ENCODE peak calls at places on chromosome 22, in six cellular contexts. C is endothelial cell of umbilical vein, O is GM12892, T is A549, U is lower leg skin, X is prostate gland. W is an unnamed sample.

GRCh38 chr22:27801616-27802388 is at the start of gene MN1:
- DNase-seq in C (peak), O (peak), T (peak), U (no peak), X (no peak), W (no peak)

GRCh38 chr22:45420011-45420410 is 6.5 kb downstream of the RIBC2 start:
- DNase-seq in C (no peak), O (no peak), T (no peak), U (no peak), X (no peak), W (no peak)

GRCh38 chr22:44729391-44730012 is 22.9 kb upstream of the ARHGAP8 start:
- DNase-seq in C (peak), O (no peak), T (no peak), U (no peak), X (no peak), W (no peak)

GRCh38 chr22:46825145-46825544 is 62.7 kb downstream of the TBC1D22A start:
- DNase-seq in C (no peak), O (no peak), T (no peak), U (no peak), X (no peak), W (no peak)

GRCh38 chr22:31173386-31174145 is 13.6 kb downstream of the RNF185 start:
- DNase-seq in C (peak), O (no peak), T (peak), U (no peak), X (no peak), W (no peak)

GRCh38 chr22:23180893-23181762 is 819 bp downstream of the BCR start:
- DNase-seq in C (peak), O (no peak), T (peak), U (no peak), X (no peak), W (no peak)

GRCh38 chr22:47157486-47158270 is 395.2 kb downstream of the TBC1D22A start:
- DNase-seq in C (no peak), O (no peak), T (no peak), U (no peak), X (no peak), W (no peak)

GRCh38 chr22:30502153-30502552 is 3.3 kb downstream of the SEC14L4 start:
- DNase-seq in C (no peak), O (no peak), T (no peak), U (no peak), X (no peak), W (no peak)

GRCh38 chr22:37045958-37046357 is 5.6 kb upstream of the KCTD17 start:
- DNase-seq in C (peak), O (no peak), T (peak), U (no peak), X (no peak), W (peak)

GRCh38 chr22:42080287-42080686 is 787 bp downstream of the SMDT1 start:
- DNase-seq in C (peak), O (no peak), T (peak), U (no peak), X (peak), W (no peak)

GRCh38 chr22:36204641-36205032 is 3.0 kb upstream of the APOL4 start:
- DNase-seq in C (no peak), O (no peak), T (no peak), U (no peak), X (no peak), W (peak)

GRCh38 chr22:44588348-44588747 is 90.3 kb upstream of the RTL6 start:
- DNase-seq in C (no peak), O (no peak), T (no peak), U (no peak), X (no peak), W (no peak)

GRCh38 chr22:42717197-42717967 is 3.3 kb downstream of the A4GALT start:
- DNase-seq in C (no peak), O (no peak), T (peak), U (no peak), X (no peak), W (peak)

GRCh38 chr22:24952837-24953293 is 349 bp downstream of the KIAA1671 start:
- DNase-seq in C (peak), O (no peak), T (peak), U (peak), X (peak), W (no peak)

GRCh38 chr22:36727110-36727509 is 23.6 kb upstream of the CACNG2 start:
- DNase-seq in C (no peak), O (no peak), T (no peak), U (no peak), X (no peak), W (no peak)

GRCh38 chr22:20514658-20515406 is 7.4 kb downstream of the MED15 start:
- DNase-seq in C (no peak), O (no peak), T (peak), U (peak), X (no peak), W (no peak)

GRCh38 chr22:43185860-43186261 is 1.1 kb downstream of the TTLL12 start:
- DNase-seq in C (peak), O (no peak), T (no peak), U (peak), X (peak), W (peak)

GRCh38 chr22:46796566-46797195 is 34.2 kb downstream of the TBC1D22A start:
- DNase-seq in C (no peak), O (no peak), T (no peak), U (no peak), X (no peak), W (no peak)

GRCh38 chr22:17705565-17706450 is 67.3 kb downstream of the BCL2L13 start:
- DNase-seq in C (no peak), O (no peak), T (no peak), U (no peak), X (no peak), W (no peak)

GRCh38 chr22:22756109-22756508 is 111.7 kb downstream of the GGTLC2 start:
- DNase-seq in C (no peak), O (no peak), T (no peak), U (no peak), X (no peak), W (no peak)

GRCh38 chr22:43157874-43158546 is 6.7 kb downstream of the TSPO start:
- DNase-seq in C (no peak), O (no peak), T (no peak), U (no peak), X (no peak), W (no peak)

GRCh38 chr22:36305813-36306212 is 52.9 kb downstream of the APOL1 start:
- DNase-seq in C (no peak), O (no peak), T (no peak), U (no peak), X (no peak), W (no peak)

GRCh38 chr22:31229402-31230140 is 17.5 kb downstream of the LIMK2 start:
- DNase-seq in C (peak), O (no peak), T (no peak), U (peak), X (peak), W (peak)

GRCh38 chr22:40603088-40603605 is 33.4 kb downstream of the MRTFA start:
- DNase-seq in C (peak), O (no peak), T (peak), U (no peak), X (no peak), W (no peak)

GRCh38 chr22:32338757-32339156 is 18.9 kb upstream of the RFPL3 start:
- DNase-seq in C (no peak), O (no peak), T (no peak), U (no peak), X (no peak), W (no peak)

GRCh38 chr22:37015587-37015878 is 3.7 kb downstream of the TST start:
- DNase-seq in C (no peak), O (no peak), T (no peak), U (no peak), X (no peak), W (no peak)

GRCh38 chr22:44862281-44862680 is 109.9 kb downstream of the ARHGAP8 start:
- DNase-seq in C (no peak), O (no peak), T (no peak), U (no peak), X (no peak), W (no peak)

DNA sequence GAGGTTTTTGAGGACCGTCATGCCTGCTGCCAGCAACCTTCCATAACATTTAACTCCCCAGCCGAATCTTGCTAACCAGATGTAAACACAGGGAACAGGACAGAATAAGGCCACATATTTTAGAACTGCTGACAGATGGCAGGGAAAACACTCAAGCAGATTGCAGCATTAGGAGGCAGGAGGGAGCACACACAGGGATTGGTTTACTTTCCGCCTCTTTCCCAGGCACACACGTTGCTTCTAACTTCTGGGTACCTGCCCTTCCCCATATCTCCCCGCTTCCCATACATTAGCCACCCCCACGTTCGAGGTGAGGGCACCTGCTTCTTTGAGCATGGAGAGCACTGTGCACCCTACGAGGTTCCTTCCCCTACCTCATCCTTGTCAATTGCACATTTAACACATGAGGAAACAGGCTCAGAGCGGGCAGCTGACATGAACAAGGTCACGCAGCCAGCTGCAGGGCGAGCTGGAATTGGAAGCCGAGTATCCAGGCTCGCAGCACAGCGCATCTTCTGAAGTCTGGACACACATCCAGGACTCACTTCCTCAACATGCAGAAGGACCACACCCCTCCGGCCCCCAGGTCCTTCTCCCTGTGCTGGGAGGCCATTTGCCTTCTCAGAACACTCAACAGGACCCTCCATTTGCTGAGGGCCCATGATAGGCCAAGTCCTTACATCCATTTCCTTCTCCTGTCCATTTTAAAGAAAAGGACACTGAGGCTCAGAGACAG is 18.7 kb downstream of the ASPHD2 start:
- DNase-seq in C (no peak), O (no peak), T (no peak), U (no peak), X (no peak), W (no peak)
- TF ChIP-seq POLR2A in C (no peak), O (no peak), T (no peak), U (no peak), X (no peak), W (no peak)

DNA sequence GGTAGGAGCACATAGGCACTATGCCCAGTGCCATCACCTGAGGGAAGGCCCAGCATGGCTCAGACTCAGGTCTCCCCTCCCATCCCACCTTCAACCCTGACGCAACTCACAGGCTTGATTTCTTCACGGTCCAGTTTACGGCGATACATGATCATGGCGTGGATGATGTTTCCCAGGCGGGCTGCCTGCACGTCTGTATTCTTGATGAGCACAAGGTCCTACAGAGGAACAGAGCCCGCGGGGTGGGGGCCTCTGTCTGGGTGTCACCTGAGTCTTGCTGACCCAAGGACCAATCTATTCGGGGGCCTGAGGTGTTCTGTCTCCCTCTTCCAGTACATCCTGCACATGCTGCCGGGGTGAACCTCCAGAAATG is 3.9 kb downstream of the CPT1B start:
- DNase-seq in C (no peak), O (no peak), T (no peak), U (no peak), X (no peak), W (no peak)
- TF ChIP-seq POLR2A in C (no peak), O (no peak), T (no peak), U (no peak), X (no peak), W (no peak)

DNA sequence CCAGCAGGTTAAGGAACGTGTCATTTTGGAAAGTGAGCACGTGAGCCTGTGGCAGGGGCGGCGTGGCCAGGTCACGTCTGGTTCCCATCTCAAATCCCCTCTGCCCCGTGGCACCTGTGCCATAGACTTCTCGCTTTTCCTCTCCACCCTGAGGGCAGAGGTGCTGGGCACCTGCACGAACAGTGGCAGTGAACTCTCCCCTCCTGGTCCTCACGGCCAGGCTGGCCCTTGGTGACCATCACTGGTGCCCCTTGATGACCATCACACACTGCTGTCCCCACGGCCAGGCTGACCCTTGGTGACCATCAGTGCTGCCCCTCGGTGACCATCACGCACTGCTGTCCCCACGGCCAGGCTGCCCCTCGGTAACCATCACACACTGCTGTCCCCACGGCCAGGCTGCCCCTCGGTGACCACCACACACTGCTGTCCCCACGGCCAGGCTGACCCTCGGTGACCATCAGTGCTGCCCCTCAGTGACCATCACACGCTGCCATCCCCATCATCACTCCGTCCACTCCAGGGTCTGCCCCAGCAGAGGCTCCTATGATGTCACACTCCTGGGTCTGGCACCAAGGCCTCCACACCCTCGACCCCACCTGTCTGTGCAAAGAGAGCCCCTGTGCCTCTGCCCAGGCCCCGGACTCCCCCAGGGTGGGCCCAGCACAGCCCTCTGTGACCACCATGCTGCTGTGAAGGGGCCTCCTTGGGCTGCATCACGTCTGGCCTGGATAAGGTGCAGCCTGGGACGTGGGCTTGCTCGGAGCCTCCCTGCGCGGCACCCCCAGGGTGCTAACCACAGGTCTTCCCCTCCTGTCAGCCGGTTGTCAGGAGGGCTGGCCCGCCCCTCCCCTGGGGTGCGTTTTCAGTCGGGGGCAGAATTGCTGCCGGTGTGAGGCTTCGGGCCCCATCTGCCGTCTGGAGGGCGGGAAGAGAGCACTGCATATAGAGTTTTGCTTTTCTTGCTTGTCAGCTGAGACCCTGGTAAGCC is 738.6 kb downstream of the BRD1 start:
- DNase-seq in C (no peak), O (no peak), T (no peak), U (no peak), X (no peak), W (no peak)
- TF ChIP-seq POLR2A in C (no peak), O (no peak), T (no peak), U (no peak), X (no peak), W (no peak)

DNA sequence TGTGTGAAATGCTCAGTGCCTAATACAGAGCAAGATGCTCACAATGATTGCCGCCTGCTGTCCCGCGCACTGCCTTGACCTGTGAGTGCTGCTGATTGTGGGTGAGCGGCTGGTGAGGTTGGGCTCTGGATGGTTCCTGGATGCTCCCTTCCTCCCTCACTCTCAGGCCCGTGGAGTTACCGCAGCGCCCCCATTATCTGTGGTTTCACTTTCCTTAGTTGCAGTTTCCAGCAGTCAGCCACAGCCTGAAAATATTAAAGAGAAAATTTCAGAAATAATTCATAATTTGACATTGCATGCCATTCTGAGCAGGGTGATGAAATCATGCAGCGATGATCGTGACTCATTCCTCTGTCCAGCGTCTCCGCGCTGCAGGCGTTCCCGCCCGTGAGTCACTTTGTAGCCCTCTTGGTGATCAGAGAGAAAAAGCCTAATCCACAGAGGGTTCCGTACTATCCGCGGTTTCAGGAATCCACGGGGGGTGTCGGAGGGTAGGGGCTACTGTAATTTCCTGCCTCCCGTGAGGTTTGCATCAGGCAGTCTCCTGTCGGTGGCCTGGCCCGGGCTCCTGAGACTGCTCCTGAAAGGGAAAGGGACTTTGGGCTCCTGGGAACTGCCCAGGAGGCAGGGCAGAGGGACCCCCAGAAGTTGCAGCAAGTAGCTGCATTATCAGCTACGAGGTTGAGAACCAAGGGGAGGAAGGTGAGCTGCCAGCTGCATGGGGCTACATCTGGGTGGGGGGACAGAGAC is 10.6 kb downstream of the RPL3 start:
- DNase-seq in C (peak), O (no peak), T (peak), U (peak), X (no peak), W (peak)
- TF ChIP-seq POLR2A in C (peak), O (no peak), T (no peak), U (no peak), X (no peak), W (no peak)

GRCh38 chr22:38789606-38790005 is 4.3 kb downstream of the DNAL4 start:
- DNase-seq in C (no peak), O (no peak), T (no peak), U (no peak), X (no peak), W (no peak)

GRCh38 chr22:38795569-38795968 is 1.6 kb upstream of the DNAL4 start:
- DNase-seq in C (no peak), O (no peak), T (no peak), U (no peak), X (no peak), W (no peak)

GRCh38 chr22:38792833-38793232 is 1.1 kb downstream of the DNAL4 start:
- DNase-seq in C (no peak), O (no peak), T (no peak), U (no peak), X (no peak), W (peak)

GRCh38 chr22:38796262-38796957 is 2.5 kb upstream of the DNAL4 start:
- DNase-seq in C (no peak), O (no peak), T (no peak), U (no peak), X (no peak), W (no peak)

DNA sequence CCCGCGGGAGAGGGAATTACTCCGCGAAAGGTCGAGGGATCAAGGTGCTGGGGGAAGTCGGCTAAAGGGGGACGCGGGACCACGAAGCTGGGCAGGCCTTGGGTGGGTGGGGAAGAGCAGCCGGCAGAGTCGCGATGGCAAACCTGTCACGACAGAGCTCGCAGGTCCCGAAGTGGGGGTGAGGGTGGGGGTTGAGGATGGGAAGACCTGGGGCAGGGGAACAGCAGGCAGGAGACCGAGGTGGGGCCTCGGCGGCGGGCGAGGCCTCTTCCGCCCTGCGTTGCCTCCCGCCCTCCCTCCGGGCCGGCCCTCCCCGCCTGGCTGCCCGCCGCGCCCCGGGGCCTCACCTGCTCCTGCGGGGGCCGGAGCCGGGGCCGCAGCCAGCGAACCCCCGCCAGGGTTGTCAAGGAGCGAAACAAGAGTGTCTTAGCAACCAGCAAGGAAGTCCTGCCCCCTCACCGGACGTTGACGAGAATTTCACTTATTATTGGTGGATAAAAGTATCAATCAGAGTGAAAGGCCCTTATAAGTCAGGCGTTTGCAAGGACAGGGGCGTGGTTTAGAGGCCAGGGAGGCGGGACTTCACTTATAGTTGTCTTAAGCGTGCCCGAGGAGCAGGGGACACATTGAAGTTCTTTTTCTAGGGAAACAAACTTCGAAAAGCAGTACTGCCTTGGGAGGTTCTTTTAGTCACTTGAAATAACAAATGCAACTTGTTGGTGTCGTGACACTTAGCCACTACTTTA is at the start of gene DNAL4:
- DNase-seq in C (peak), O (peak), T (peak), U (peak), X (peak), W (peak)
- TF ChIP-seq POLR2A in C (peak), O (no peak), T (no peak), U (no peak), X (peak), W (peak)

W was measured in erythroblast.